ENCODE peak calls at places on chromosomes 11 and 22, in four cellular contexts. C, Y, P and X are unnamed samples.

GRCh38 chr11:62514151-62514550 is 32.5 kb downstream of the AHNAK start:
- DNase-seq in C (peak; percentile 20), Y (no peak), P (no peak), X (no peak)

GRCh38 chr11:28448186-28448585 is 340.0 kb downstream of the METTL15 start:
- DNase-seq in C (no peak), Y (no peak), P (no peak), X (no peak)

GRCh38 chr11:124441519-124441918 is 4.0 kb downstream of the OR8B8 start:
- DNase-seq in C (no peak), Y (no peak), P (no peak), X (no peak)

GRCh38 chr11:58900479-58901420 is 38.5 kb upstream of the GLYATL1 start:
- DNase-seq in Y (no peak), P (no peak), C (peak; percentile 80), X (peak; percentile 51)

GRCh38 chr22:27105142-27106025 is 448.0 kb downstream of the MIAT start:
- DNase-seq in Y (peak; percentile 95), C (peak; percentile 87), P (no peak), X (no peak)

GRCh38 chr11:63489879-63490278 is 1.1 kb downstream of the PLAAT5 start:
- DNase-seq in P (no peak), C (peak; percentile 26), Y (no peak), X (no peak)

GRCh38 chr22:32823024-32823730 is 21.7 kb downstream of the TIMP3 start:
- DNase-seq in P (no peak), C (peak; percentile 52), Y (peak; percentile 53), X (no peak)

GRCh38 chr22:48891688-48892380 is 935.8 kb downstream of the BRD1 start:
- DNase-seq in P (peak; percentile 10), Y (no peak), C (no peak), X (no peak)

GRCh38 chr11:31237819-31238771 is 131.4 kb downstream of the DCDC1 start:
- DNase-seq in P (no peak), C (peak; percentile 28), Y (no peak), X (no peak)

GRCh38 chr11:104005234-104005855 is 31.1 kb upstream of the DDI1 start:
- DNase-seq in Y (no peak), C (peak; percentile 37), P (no peak), X (no peak)

GRCh38 chr11:19524171-19524671 is 188.4 kb upstream of the NAV2 start:
- DNase-seq in Y (no peak), C (peak; percentile 37), P (no peak), X (no peak)

GRCh38 chr22:44698531-44699421 is 3.2 kb upstream of the PRR5 start:
- DNase-seq in Y (no peak), C (peak; percentile 57), P (no peak), X (no peak)

GRCh38 chr11:113475160-113475761 is at the start of gene DRD2:
- DNase-seq in C (no peak), Y (no peak), P (no peak), X (no peak)

GRCh38 chr11:9060700-9061111 is 30.7 kb downstream of the SCUBE2 start:
- DNase-seq in P (no peak), C (peak; percentile 15), Y (no peak), X (peak; percentile 69)

GRCh38 chr11:32259641-32260081 is 168.8 kb downstream of the RCN1 start:
- DNase-seq in C (peak; percentile 7), P (no peak), Y (no peak), X (no peak)

GRCh38 chr11:114215871-114216803 is 80.1 kb upstream of the NNMT start:
- DNase-seq in Y (no peak), C (no peak), P (no peak), X (no peak)

GRCh38 chr11:117819096-117820040 is 5.2 kb downstream of the FXYD2 start:
- DNase-seq in P (no peak), C (peak; percentile 71), Y (no peak), X (peak; percentile 71)

GRCh38 chr22:36287881-36288515 is 35.1 kb downstream of the APOL1 start:
- DNase-seq in P (no peak), Y (peak; percentile 65), C (no peak), X (no peak)

GRCh38 chr22:37160037-37160436 is 10.3 kb upstream of the IL2RB start:
- DNase-seq in C (no peak), P (no peak), Y (no peak), X (no peak)

GRCh38 chr22:46801331-46801811 is 38.9 kb downstream of the TBC1D22A start:
- DNase-seq in C (no peak), P (no peak), Y (peak; percentile 58), X (no peak)

GRCh38 chr11:62928011-62928410 is 6.8 kb upstream of the CHRM1 start:
- DNase-seq in Y (peak; percentile 42), P (no peak), C (no peak), X (no peak)

GRCh38 chr11:134079317-134079716 is 10.4 kb downstream of the JAM3 start:
- DNase-seq in Y (no peak), P (no peak), C (peak; percentile 42), X (no peak)

GRCh38 chr11:60924110-60924905 is at the start of gene TMEM132A:
- DNase-seq in C (peak; percentile 54), Y (no peak), P (no peak), X (no peak)

GRCh38 chr22:21917206-21917958 is 35.3 kb downstream of the PPM1F start:
- DNase-seq in C (no peak), Y (no peak), P (no peak), X (no peak)

GRCh38 chr22:39924286-39924685 is 23.4 kb downstream of the GRAP2 start:
- DNase-seq in C (no peak), P (no peak), Y (no peak), X (no peak)

GRCh38 chr11:1751999-1752906 is 1.9 kb upstream of the IFITM10 start:
- DNase-seq in Y (no peak), C (no peak), P (peak; percentile 49), X (no peak)

GRCh38 chr11:119100246-119100959 is 1.2 kb downstream of the DPAGT1 start:
- DNase-seq in Y (no peak), P (no peak), C (peak; percentile 65), X (no peak)

GRCh38 chr22:30304495-30305244 is 15.4 kb upstream of the CASTOR1 start:
- DNase-seq in Y (peak; percentile 83), P (no peak), C (no peak), X (no peak)

GRCh38 chr11:1935156-1936071 is 11.7 kb upstream of the MRPL23 start:
- DNase-seq in Y (no peak), C (no peak), P (peak; percentile 61), X (peak; percentile 45)

GRCh38 chr11:127074151-127074761 is 73.7 kb upstream of the KIRREL3 start:
- DNase-seq in C (peak; percentile 9), Y (no peak), P (no peak), X (no peak)

GRCh38 chr11:122172352-122173073 is 56.5 kb upstream of the BLID start:
- DNase-seq in Y (no peak), P (no peak), C (no peak), X (no peak)

GRCh38 chr11:114273071-114273470 is 23.1 kb upstream of the NNMT start:
- DNase-seq in C (no peak), Y (no peak), P (no peak), X (no peak)

GRCh38 chr11:77188323-77188911 is 60.4 kb downstream of the MYO7A start:
- DNase-seq in Y (peak; percentile 83), P (no peak), C (peak; percentile 76), X (peak; percentile 69)

GRCh38 chr11:11149671-11150459 is 203.2 kb downstream of the CSNK2A3 start:
- DNase-seq in Y (no peak), C (no peak), P (no peak), X (no peak)

GRCh38 chr11:112780351-112781043 is 180.7 kb upstream of the NCAM1 start:
- DNase-seq in P (no peak), Y (no peak), C (peak; percentile 61), X (no peak)

DNA sequence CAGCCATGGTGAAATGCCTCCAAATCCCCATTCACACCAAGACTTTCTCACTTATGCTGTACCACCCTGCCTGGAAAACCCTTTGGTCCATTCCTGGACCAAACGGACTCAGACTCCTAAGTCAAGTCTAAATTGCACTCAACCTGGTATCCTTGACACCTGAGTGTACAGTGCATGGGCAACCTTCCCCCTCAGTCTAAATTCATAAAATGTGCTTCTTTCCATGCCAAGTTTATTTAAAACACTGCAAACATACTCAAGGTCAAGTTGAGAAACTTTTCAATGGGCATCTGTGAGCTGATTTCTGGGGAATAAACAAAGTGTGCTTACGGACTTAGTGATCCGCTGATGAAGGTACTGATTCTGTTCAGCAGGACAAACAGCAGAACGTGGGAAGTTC is 26.4 kb downstream of the HIRA start:
- DNase-seq in C (no peak), P (no peak), Y (no peak), X (no peak)
- TF ChIP-seq CTCF in C (no peak), P (no peak), Y (no peak), X (no peak)

DNA sequence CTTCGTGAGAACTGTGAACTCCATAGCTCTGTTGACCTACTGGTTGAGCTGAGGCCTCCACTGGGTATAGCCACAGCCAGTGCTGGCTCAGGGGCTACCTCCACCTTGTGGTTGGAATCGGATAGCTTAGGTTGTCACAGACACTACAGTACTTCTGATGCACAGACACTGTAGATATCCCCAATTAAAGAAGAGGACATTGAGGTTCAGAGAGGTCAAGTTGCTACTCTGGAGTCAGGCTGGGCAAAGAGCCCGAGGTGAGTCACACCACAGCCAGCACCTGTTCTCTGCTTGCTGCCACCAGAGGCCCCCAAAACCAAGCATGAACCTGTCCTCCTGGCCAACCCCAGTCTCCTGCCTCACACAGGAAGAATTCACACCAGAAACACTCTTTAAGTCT is 5.4 kb downstream of the UFD1 start:
- DNase-seq in Y (no peak), P (no peak), C (peak; percentile 37), X (no peak)
- TF ChIP-seq CTCF in Y (no peak), P (peak; percentile 11), C (no peak), X (no peak)

DNA sequence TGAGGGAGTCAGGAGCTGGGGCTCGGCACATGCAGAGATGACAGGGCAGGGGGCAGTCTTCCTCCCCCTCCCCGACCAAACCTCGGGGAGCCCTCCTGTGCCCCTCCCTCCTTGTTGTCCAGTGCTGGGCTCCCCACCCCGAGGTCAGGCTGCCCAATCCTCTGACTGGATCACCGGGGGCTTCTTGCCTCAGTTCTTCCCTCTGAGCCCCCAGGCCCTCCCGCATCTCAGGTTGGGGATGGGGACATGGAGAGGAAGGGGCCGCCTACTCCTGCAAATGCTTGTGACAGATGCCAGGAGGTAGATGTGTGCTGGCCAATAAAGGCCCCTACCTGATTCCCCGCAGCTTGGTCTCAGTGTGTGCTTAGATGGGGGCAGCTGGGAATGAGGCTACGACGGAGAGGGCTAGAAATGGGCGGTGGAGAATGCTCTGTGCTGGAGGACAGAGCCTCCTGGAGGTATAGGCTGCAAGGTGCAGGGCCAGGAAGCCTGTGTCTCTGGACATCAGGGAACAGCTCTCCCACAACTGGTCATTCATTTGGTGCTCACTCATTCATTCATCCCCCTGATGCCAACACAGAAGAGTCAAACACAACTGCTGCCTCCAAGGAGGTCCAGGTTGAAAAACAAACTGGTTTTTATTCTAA is 8.4 kb downstream of the RHBDD3 start:
- DNase-seq in C (no peak), Y (peak; percentile 47), P (no peak), X (no peak)
- TF ChIP-seq CTCF in C (peak; percentile 3), Y (no peak), P (no peak), X (no peak)

DNA sequence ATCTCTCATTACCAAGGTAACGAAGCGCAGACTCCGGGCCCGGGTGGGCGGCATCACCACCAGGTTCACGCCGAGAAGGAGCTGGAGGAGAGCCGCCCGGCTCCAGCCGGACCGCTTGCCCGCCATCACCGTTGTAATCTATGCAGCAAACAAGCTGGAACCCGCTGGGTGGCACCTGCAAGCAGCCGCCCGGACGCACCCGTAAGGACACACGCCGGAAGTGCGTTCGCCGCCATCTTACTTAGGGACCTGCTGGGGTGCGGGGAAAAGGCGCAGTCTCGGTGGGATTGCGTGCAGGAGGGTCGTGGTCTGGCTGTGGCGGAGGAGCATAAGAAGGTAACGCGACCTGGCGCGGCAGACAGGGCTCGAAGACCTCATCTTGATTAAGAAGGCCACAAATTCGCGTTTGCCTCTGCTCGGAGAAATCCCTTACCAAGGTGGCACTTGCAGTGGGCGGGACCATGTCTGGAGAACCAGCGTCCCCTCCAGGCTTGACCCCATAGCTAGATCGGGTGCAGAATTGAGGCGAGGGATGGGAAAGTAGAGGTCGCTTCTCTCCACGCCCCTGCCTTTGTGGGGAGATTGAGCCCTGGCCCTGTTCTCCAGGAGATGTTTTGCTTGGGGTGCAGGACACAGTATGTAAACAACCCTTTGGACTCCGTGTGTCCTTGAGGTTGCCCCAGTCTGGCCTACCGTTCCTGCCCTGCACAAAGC is at the start of gene ACP2:
- DNase-seq in P (peak; percentile 88), C (peak; percentile 84), Y (peak; percentile 93), X (peak; percentile 88)
- TF ChIP-seq CTCF in P (peak; percentile 26), C (peak; percentile 29), Y (no peak), X (no peak)